ENCODE peak calls at places on chromosomes 7 and 10, in eight cellular contexts. One of them, this sample, is unnamed.

GRCh38 chr10:43892062-43892765 is 243.5 kb upstream of the ZNF32 start:
- DNase-seq in fibroblast of pulmonary artery: peak
- DNase-seq in cardiac muscle cell: peak
- DNase-seq in BJ: peak
- DNase-seq in WTC11: no peak
- DNase-seq in GM12865: no peak
- DNase-seq in astrocyte of the spinal cord: no peak
- DNase-seq in breast epithelium: no peak
- DNase-seq in this sample: peak

GRCh38 chr7:54986716-54987115 is 32.1 kb upstream of the EGFR start:
- DNase-seq in fibroblast of pulmonary artery: no peak
- DNase-seq in cardiac muscle cell: no peak
- DNase-seq in BJ: no peak
- DNase-seq in WTC11: no peak
- DNase-seq in GM12865: no peak
- DNase-seq in astrocyte of the spinal cord: no peak
- DNase-seq in breast epithelium: no peak
- DNase-seq in this sample: no peak

GRCh38 chr7:126972571-126972970 is 280.2 kb downstream of the GRM8 start:
- DNase-seq in fibroblast of pulmonary artery: no peak
- DNase-seq in cardiac muscle cell: no peak
- DNase-seq in BJ: no peak
- DNase-seq in WTC11: no peak
- DNase-seq in GM12865: no peak
- DNase-seq in astrocyte of the spinal cord: no peak
- DNase-seq in breast epithelium: no peak
- DNase-seq in this sample: no peak

GRCh38 chr10:64574371-64574770 is 1053.2 kb downstream of the REEP3 start:
- DNase-seq in fibroblast of pulmonary artery: no peak
- DNase-seq in cardiac muscle cell: peak
- DNase-seq in BJ: no peak
- DNase-seq in WTC11: no peak
- DNase-seq in GM12865: no peak
- DNase-seq in astrocyte of the spinal cord: no peak
- DNase-seq in breast epithelium: no peak
- DNase-seq in this sample: peak

GRCh38 chr7:90461216-90461615 is 8.2 kb upstream of the PTTG1IP2 start:
- DNase-seq in fibroblast of pulmonary artery: peak
- DNase-seq in cardiac muscle cell: no peak
- DNase-seq in BJ: no peak
- DNase-seq in WTC11: no peak
- DNase-seq in GM12865: no peak
- DNase-seq in astrocyte of the spinal cord: no peak
- DNase-seq in breast epithelium: no peak
- DNase-seq in this sample: peak

GRCh38 chr7:65397730-65398142 is 24.1 kb downstream of the ZNF92 start:
- DNase-seq in fibroblast of pulmonary artery: peak
- DNase-seq in cardiac muscle cell: no peak
- DNase-seq in BJ: no peak
- DNase-seq in WTC11: no peak
- DNase-seq in GM12865: no peak
- DNase-seq in astrocyte of the spinal cord: peak
- DNase-seq in breast epithelium: no peak
- DNase-seq in this sample: no peak

GRCh38 chr7:76282344-76283253 is 19.9 kb upstream of the HSPB1 start:
- DNase-seq in fibroblast of pulmonary artery: no peak
- DNase-seq in cardiac muscle cell: peak
- DNase-seq in BJ: no peak
- DNase-seq in WTC11: peak
- DNase-seq in GM12865: no peak
- DNase-seq in astrocyte of the spinal cord: no peak
- DNase-seq in breast epithelium: no peak
- DNase-seq in this sample: no peak

GRCh38 chr10:92662852-92663251 is 26.9 kb upstream of the HHEX start:
- DNase-seq in fibroblast of pulmonary artery: peak
- DNase-seq in cardiac muscle cell: no peak
- DNase-seq in BJ: no peak
- DNase-seq in WTC11: no peak
- DNase-seq in GM12865: no peak
- DNase-seq in astrocyte of the spinal cord: no peak
- DNase-seq in breast epithelium: no peak
- DNase-seq in this sample: no peak

GRCh38 chr7:100093054-100093453 is 4.3 kb downstream of the COPS6 start:
- DNase-seq in fibroblast of pulmonary artery: no peak
- DNase-seq in cardiac muscle cell: no peak
- DNase-seq in BJ: no peak
- DNase-seq in WTC11: no peak
- DNase-seq in GM12865: no peak
- DNase-seq in astrocyte of the spinal cord: no peak
- DNase-seq in breast epithelium: no peak
- DNase-seq in this sample: no peak

GRCh38 chr7:36691983-36692382 is 32.3 kb downstream of the AOAH start:
- DNase-seq in fibroblast of pulmonary artery: no peak
- DNase-seq in cardiac muscle cell: no peak
- DNase-seq in BJ: no peak
- DNase-seq in WTC11: no peak
- DNase-seq in GM12865: no peak
- DNase-seq in astrocyte of the spinal cord: no peak
- DNase-seq in breast epithelium: no peak
- DNase-seq in this sample: no peak

GRCh38 chr10:33129181-33129928 is 171.3 kb upstream of the ITGB1 start:
- DNase-seq in fibroblast of pulmonary artery: peak
- DNase-seq in cardiac muscle cell: no peak
- DNase-seq in BJ: peak
- DNase-seq in WTC11: no peak
- DNase-seq in GM12865: no peak
- DNase-seq in astrocyte of the spinal cord: peak
- DNase-seq in breast epithelium: no peak
- DNase-seq in this sample: peak

GRCh38 chr10:34255075-34255474 is 560.0 kb downstream of the PARD3 start:
- DNase-seq in fibroblast of pulmonary artery: no peak
- DNase-seq in cardiac muscle cell: no peak
- DNase-seq in BJ: no peak
- DNase-seq in WTC11: no peak
- DNase-seq in GM12865: no peak
- DNase-seq in astrocyte of the spinal cord: no peak
- DNase-seq in breast epithelium: no peak
- DNase-seq in this sample: peak

GRCh38 chr7:131103997-131104396 is 223.7 kb upstream of the MKLN1 start:
- DNase-seq in fibroblast of pulmonary artery: peak
- DNase-seq in cardiac muscle cell: no peak
- DNase-seq in BJ: peak
- DNase-seq in WTC11: no peak
- DNase-seq in GM12865: no peak
- DNase-seq in astrocyte of the spinal cord: peak
- DNase-seq in breast epithelium: peak
- DNase-seq in this sample: peak

GRCh38 chr10:92066386-92066785 is 142.8 kb downstream of the BTAF1 start:
- DNase-seq in fibroblast of pulmonary artery: no peak
- DNase-seq in cardiac muscle cell: no peak
- DNase-seq in BJ: no peak
- DNase-seq in WTC11: no peak
- DNase-seq in GM12865: no peak
- DNase-seq in astrocyte of the spinal cord: no peak
- DNase-seq in breast epithelium: no peak
- DNase-seq in this sample: no peak

GRCh38 chr7:89332026-89332425 is 536.5 kb upstream of the TEX47 start:
- DNase-seq in fibroblast of pulmonary artery: no peak
- DNase-seq in cardiac muscle cell: no peak
- DNase-seq in BJ: no peak
- DNase-seq in WTC11: no peak
- DNase-seq in GM12865: no peak
- DNase-seq in astrocyte of the spinal cord: peak
- DNase-seq in breast epithelium: no peak
- DNase-seq in this sample: no peak

GRCh38 chr10:129959544-129960492 is 4.3 kb downstream of the EBF3 start:
- DNase-seq in fibroblast of pulmonary artery: peak
- DNase-seq in cardiac muscle cell: peak
- DNase-seq in BJ: no peak
- DNase-seq in WTC11: no peak
- DNase-seq in GM12865: no peak
- DNase-seq in astrocyte of the spinal cord: no peak
- DNase-seq in breast epithelium: no peak
- DNase-seq in this sample: no peak

GRCh38 chr10:75466886-75467285 is 35.5 kb downstream of the LRMDA start:
- DNase-seq in fibroblast of pulmonary artery: no peak
- DNase-seq in cardiac muscle cell: no peak
- DNase-seq in BJ: no peak
- DNase-seq in WTC11: no peak
- DNase-seq in GM12865: no peak
- DNase-seq in astrocyte of the spinal cord: no peak
- DNase-seq in breast epithelium: no peak
- DNase-seq in this sample: peak

GRCh38 chr7:111855161-111855841 is 293.0 kb upstream of the IMMP2L start:
- DNase-seq in fibroblast of pulmonary artery: peak
- DNase-seq in cardiac muscle cell: peak
- DNase-seq in BJ: no peak
- DNase-seq in WTC11: peak
- DNase-seq in GM12865: peak
- DNase-seq in astrocyte of the spinal cord: peak
- DNase-seq in breast epithelium: no peak
- DNase-seq in this sample: peak

GRCh38 chr10:1190052-1190395 is 133.8 kb downstream of the WDR37 start:
- DNase-seq in fibroblast of pulmonary artery: no peak
- DNase-seq in cardiac muscle cell: no peak
- DNase-seq in BJ: no peak
- DNase-seq in WTC11: no peak
- DNase-seq in GM12865: no peak
- DNase-seq in astrocyte of the spinal cord: no peak
- DNase-seq in breast epithelium: no peak
- DNase-seq in this sample: no peak

GRCh38 chr7:104979167-104979841 is 34.7 kb upstream of the KMT2E start:
- DNase-seq in fibroblast of pulmonary artery: peak
- DNase-seq in cardiac muscle cell: peak
- DNase-seq in BJ: no peak
- DNase-seq in WTC11: peak
- DNase-seq in GM12865: no peak
- DNase-seq in astrocyte of the spinal cord: peak
- DNase-seq in breast epithelium: no peak
- DNase-seq in this sample: no peak

GRCh38 chr10:6721964-6722615 is 142.0 kb upstream of the PRKCQ start:
- DNase-seq in fibroblast of pulmonary artery: peak
- DNase-seq in cardiac muscle cell: no peak
- DNase-seq in BJ: peak
- DNase-seq in WTC11: no peak
- DNase-seq in GM12865: no peak
- DNase-seq in astrocyte of the spinal cord: peak
- DNase-seq in breast epithelium: peak
- DNase-seq in this sample: peak

GRCh38 chr7:70400829-70401380 is 731.0 kb upstream of the GALNT17 start:
- DNase-seq in fibroblast of pulmonary artery: no peak
- DNase-seq in cardiac muscle cell: no peak
- DNase-seq in BJ: no peak
- DNase-seq in WTC11: no peak
- DNase-seq in GM12865: no peak
- DNase-seq in astrocyte of the spinal cord: no peak
- DNase-seq in breast epithelium: no peak
- DNase-seq in this sample: no peak

GRCh38 chr7:28882896-28883470 is 75.1 kb downstream of the TRIL start:
- DNase-seq in fibroblast of pulmonary artery: no peak
- DNase-seq in cardiac muscle cell: no peak
- DNase-seq in BJ: no peak
- DNase-seq in WTC11: no peak
- DNase-seq in GM12865: no peak
- DNase-seq in astrocyte of the spinal cord: no peak
- DNase-seq in breast epithelium: no peak
- DNase-seq in this sample: peak

DNA sequence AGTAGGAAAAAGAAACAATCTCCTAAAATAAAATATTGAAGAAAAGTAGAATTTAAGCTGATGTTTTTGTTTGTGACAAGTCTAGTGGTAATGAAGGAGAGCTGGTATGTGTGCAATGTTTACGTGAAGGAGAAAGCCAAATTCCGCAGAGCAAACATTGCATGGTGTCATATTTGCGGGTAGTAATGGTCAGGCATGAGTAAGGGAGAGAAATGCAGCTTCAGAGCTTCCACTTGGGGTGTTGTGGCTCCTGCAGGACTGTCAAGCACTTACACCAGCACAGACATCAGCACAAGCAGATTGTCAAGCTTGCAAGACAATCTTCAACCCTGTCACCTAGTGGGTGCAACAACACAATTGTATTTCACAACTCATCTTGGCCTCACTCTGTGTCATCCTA is 136.5 kb upstream of the ETV1 start:
- DNase-seq in fibroblast of pulmonary artery: peak
- DNase-seq in cardiac muscle cell: no peak
- DNase-seq in BJ: no peak
- DNase-seq in WTC11: no peak
- DNase-seq in GM12865: no peak
- DNase-seq in astrocyte of the spinal cord: peak
- DNase-seq in breast epithelium: no peak
- DNase-seq in this sample: no peak
- TF ChIP-seq CTCF in fibroblast of pulmonary artery: no peak
- TF ChIP-seq CTCF in cardiac muscle cell: no peak
- TF ChIP-seq CTCF in BJ: no peak
- TF ChIP-seq CTCF in WTC11: no peak
- TF ChIP-seq CTCF in GM12865: no peak
- TF ChIP-seq CTCF in astrocyte of the spinal cord: no peak
- TF ChIP-seq CTCF in breast epithelium: no peak
- TF ChIP-seq CTCF in this sample: no peak

DNA sequence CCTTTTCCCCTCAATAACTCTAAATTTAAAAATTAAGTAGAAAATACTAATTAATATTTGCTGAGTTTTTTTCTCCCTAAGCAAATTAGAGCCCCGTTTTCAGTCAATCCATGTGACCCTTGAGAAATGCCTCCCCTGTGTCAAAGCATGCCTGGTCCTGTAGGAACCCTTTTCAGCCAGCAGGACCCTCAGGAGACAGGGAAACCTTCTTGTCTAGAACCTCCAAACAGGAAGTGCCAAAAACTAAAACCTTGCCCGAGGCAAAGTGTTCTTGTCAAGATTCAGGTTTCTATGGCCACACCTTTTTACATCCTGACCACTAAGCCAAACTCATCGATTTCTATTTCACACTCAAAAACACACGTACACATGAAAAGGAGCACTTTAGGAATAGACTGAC is 60.1 kb upstream of the NFE2L3 start:
- DNase-seq in fibroblast of pulmonary artery: peak
- DNase-seq in cardiac muscle cell: no peak
- DNase-seq in BJ: no peak
- DNase-seq in WTC11: no peak
- DNase-seq in GM12865: peak
- DNase-seq in astrocyte of the spinal cord: no peak
- DNase-seq in breast epithelium: no peak
- DNase-seq in this sample: peak
- TF ChIP-seq CTCF in fibroblast of pulmonary artery: peak
- TF ChIP-seq CTCF in cardiac muscle cell: no peak
- TF ChIP-seq CTCF in BJ: peak
- TF ChIP-seq CTCF in WTC11: no peak
- TF ChIP-seq CTCF in GM12865: peak
- TF ChIP-seq CTCF in astrocyte of the spinal cord: peak
- TF ChIP-seq CTCF in breast epithelium: no peak
- TF ChIP-seq CTCF in this sample: no peak

GRCh38 chr10:77605466-77605865 is 32.1 kb downstream of the KCNMA1 start:
- DNase-seq in fibroblast of pulmonary artery: no peak
- DNase-seq in cardiac muscle cell: peak
- DNase-seq in BJ: no peak
- DNase-seq in WTC11: peak
- DNase-seq in GM12865: no peak
- DNase-seq in astrocyte of the spinal cord: no peak
- DNase-seq in breast epithelium: no peak
- DNase-seq in this sample: peak
- TF ChIP-seq CTCF in fibroblast of pulmonary artery: no peak
- TF ChIP-seq CTCF in cardiac muscle cell: no peak
- TF ChIP-seq CTCF in BJ: peak
- TF ChIP-seq CTCF in WTC11: no peak
- TF ChIP-seq CTCF in GM12865: no peak
- TF ChIP-seq CTCF in astrocyte of the spinal cord: peak
- TF ChIP-seq CTCF in breast epithelium: no peak
- TF ChIP-seq CTCF in this sample: peak

GRCh38 chr10:30821994-30822692 is 192.6 kb upstream of the LYZL2 start:
- DNase-seq in fibroblast of pulmonary artery: no peak
- DNase-seq in cardiac muscle cell: no peak
- DNase-seq in BJ: no peak
- DNase-seq in WTC11: no peak
- DNase-seq in GM12865: no peak
- DNase-seq in astrocyte of the spinal cord: no peak
- DNase-seq in breast epithelium: no peak
- DNase-seq in this sample: no peak
- TF ChIP-seq CTCF in fibroblast of pulmonary artery: no peak
- TF ChIP-seq CTCF in cardiac muscle cell: no peak
- TF ChIP-seq CTCF in BJ: peak
- TF ChIP-seq CTCF in WTC11: no peak
- TF ChIP-seq CTCF in GM12865: no peak
- TF ChIP-seq CTCF in astrocyte of the spinal cord: no peak
- TF ChIP-seq CTCF in breast epithelium: no peak
- TF ChIP-seq CTCF in this sample: no peak

This sample was measured in MCF 10A.